ENCODE peak calls at places on chromosomes 5 and 9, in eight cellular contexts. D is endothelial cell of umbilical vein, H is HCT116, P is suprapubic skin, J is heart left ventricle, C is adrenal gland, Q is spleen, N is A549. M is an unnamed sample.

GRCh38 chr5:68464424-68464823 is 248.9 kb downstream of the PIK3R1 start:
- DNase-seq in P (no peak), N (no peak), Q (no peak), J (no peak), H (no peak), D (no peak), C (no peak), M (no peak)

GRCh38 chr9:71609453-71609840 is 158.9 kb downstream of the CEMIP2 start:
- DNase-seq in Q (no peak), D (peak), H (no peak), C (no peak), J (no peak), N (no peak), P (no peak), M (no peak)

GRCh38 chr5:6184481-6184880 is 193.9 kb downstream of the MED10 start:
- DNase-seq in H (no peak), C (no peak), N (no peak), J (no peak), D (no peak), P (no peak), Q (no peak), M (no peak)

GRCh38 chr5:53041071-53041692 is 52.0 kb downstream of the ITGA2 start:
- DNase-seq in C (no peak), Q (no peak), D (peak), P (no peak), J (no peak), N (no peak), H (no peak), M (no peak)

GRCh38 chr9:123196124-123196523 is 72.3 kb downstream of the STRBP start:
- DNase-seq in C (no peak), Q (no peak), P (no peak), J (no peak), D (no peak), N (no peak), H (no peak), M (no peak)

GRCh38 chr9:4585135-4585534 is 77.0 kb upstream of the PLPP6 start:
- DNase-seq in J (no peak), D (no peak), H (no peak), Q (no peak), C (no peak), P (no peak), N (no peak), M (no peak)

GRCh38 chr9:22210936-22211335 is 201.8 kb upstream of the CDKN2B start:
- DNase-seq in N (no peak), J (no peak), H (no peak), P (no peak), C (no peak), Q (no peak), D (no peak), M (no peak)

GRCh38 chr5:122311888-122312669 is at the start of gene SNCAIP:
- DNase-seq in H (no peak), D (peak), Q (peak), J (peak), P (no peak), N (peak), C (peak), M (peak)

GRCh38 chr5:123035320-123035949 is 1.1 kb downstream of the PPIC start:
- DNase-seq in Q (no peak), H (peak), D (peak), P (no peak), N (peak), C (peak), J (peak), M (peak)

GRCh38 chr5:84696651-84697050 is 312.0 kb upstream of the EDIL3 start:
- DNase-seq in C (no peak), P (no peak), J (no peak), D (no peak), H (peak), Q (no peak), N (no peak), M (no peak)

GRCh38 chr9:76766126-76766525 is 1.9 kb downstream of the PCA3 start:
- DNase-seq in C (no peak), P (no peak), J (no peak), N (no peak), D (no peak), Q (no peak), H (no peak), M (no peak)

GRCh38 chr5:14250094-14250777 is 107.1 kb downstream of the TRIO start:
- DNase-seq in J (peak), N (no peak), C (peak), Q (no peak), P (no peak), D (no peak), H (no peak), M (peak)

GRCh38 chr5:172380261-172380991 is 73.9 kb downstream of the SH3PXD2B start:
- DNase-seq in P (no peak), H (no peak), C (no peak), J (no peak), N (no peak), Q (no peak), D (no peak), M (no peak)

GRCh38 chr5:1448511-1449011 is 3.3 kb upstream of the SLC6A3 start:
- DNase-seq in J (no peak), N (no peak), D (no peak), P (peak), C (no peak), H (no peak), Q (no peak), M (no peak)

GRCh38 chr5:31987985-31988710 is 186.0 kb downstream of the GOLPH3 start:
- DNase-seq in N (peak), J (no peak), C (no peak), H (peak), D (no peak), Q (peak), P (peak), M (no peak)

GRCh38 chr9:132412089-132412488 is 2.1 kb downstream of the CFAP77 start:
- DNase-seq in H (peak), C (no peak), J (no peak), P (no peak), N (no peak), D (peak), Q (no peak), M (peak)

GRCh38 chr5:122187426-122187825 is 58.1 kb downstream of the ZNF474 start:
- DNase-seq in D (peak), P (no peak), J (peak), Q (no peak), H (no peak), C (no peak), N (no peak), M (peak)

GRCh38 chr5:176806137-176806536 is 4.2 kb upstream of the UNC5A start:
- DNase-seq in D (peak), C (no peak), H (no peak), N (no peak), J (no peak), P (no peak), Q (no peak), M (no peak)

GRCh38 chr9:99954841-99955240 is 48.4 kb downstream of the STX17 start:
- DNase-seq in J (no peak), Q (no peak), H (no peak), D (no peak), C (no peak), P (no peak), N (no peak), M (no peak)

GRCh38 chr5:53478411-53479044 is 1.9 kb upstream of the FST start:
- DNase-seq in N (peak), H (peak), Q (peak), P (no peak), D (peak), C (peak), J (no peak), M (peak)

GRCh38 chr9:86064220-86064619 is 35.1 kb downstream of the GOLM1 start:
- DNase-seq in H (no peak), P (no peak), C (no peak), J (no peak), N (no peak), D (no peak), Q (no peak), M (no peak)

GRCh38 chr9:123372766-123373446 is 16.9 kb downstream of the CRB2 start:
- DNase-seq in P (no peak), C (no peak), D (no peak), J (no peak), Q (no peak), N (no peak), H (no peak), M (peak)

GRCh38 chr9:90961375-90961774 is 159.8 kb downstream of the SYK start:
- DNase-seq in N (no peak), Q (no peak), P (no peak), H (no peak), C (no peak), D (no peak), J (peak), M (no peak)

GRCh38 chr5:107430077-107430625 is 240.6 kb downstream of the EFNA5 start:
- DNase-seq in P (no peak), H (no peak), J (no peak), N (no peak), D (peak), Q (no peak), C (no peak), M (no peak)

GRCh38 chr9:19660019-19660418 is 128.8 kb downstream of the SLC24A2 start:
- DNase-seq in J (no peak), Q (no peak), N (no peak), H (no peak), D (no peak), P (no peak), C (no peak), M (no peak)

GRCh38 chr5:114325552-114325951 is 36.3 kb upstream of the KCNN2 start:
- DNase-seq in P (no peak), J (no peak), D (peak), N (no peak), H (no peak), Q (no peak), C (no peak), M (no peak)

GRCh38 chr9:117290809-117291208 is 124.0 kb downstream of the ASTN2 start:
- DNase-seq in N (no peak), J (no peak), D (no peak), P (no peak), H (no peak), Q (no peak), C (no peak), M (no peak)

GRCh38 chr9:121618504-121618903 is 32.9 kb upstream of the DAB2IP start:
- DNase-seq in H (no peak), J (no peak), D (no peak), C (no peak), Q (no peak), N (no peak), P (no peak), M (no peak)

GRCh38 chr9:116639251-116639741 is 47.8 kb upstream of the TRIM32 start:
- DNase-seq in Q (no peak), N (no peak), H (no peak), J (no peak), D (no peak), C (no peak), P (no peak), M (no peak)

GRCh38 chr5:149271717-149272558 is at the start of gene AFAP1L1:
- DNase-seq in J (peak), N (peak), D (peak), C (peak), Q (peak), P (peak), H (peak), M (peak)

GRCh38 chr5:156188026-156188425 is 138.9 kb upstream of the SGCD start:
- DNase-seq in Q (no peak), H (no peak), C (no peak), J (peak), D (no peak), P (no peak), N (no peak), M (no peak)

GRCh38 chr9:12604154-12604825 is 88.9 kb upstream of the TYRP1 start:
- DNase-seq in P (no peak), H (no peak), D (no peak), Q (no peak), C (peak), J (no peak), N (no peak), M (peak)

GRCh38 chr5:143359869-143360268 is 43.6 kb downstream of the NR3C1 start:
- DNase-seq in H (no peak), C (no peak), N (no peak), Q (no peak), D (no peak), J (no peak), P (no peak), M (no peak)

GRCh38 chr5:97183100-97183929 is at the start of gene RIOK2:
- DNase-seq in P (peak), H (peak), J (peak), D (peak), Q (peak), N (peak), C (peak), M (peak)
- TF ChIP-seq POLR2A in P (no peak), H (peak), J (peak), D (peak), Q (peak), N (peak), C (peak), M (peak)

GRCh38 chr5:132104561-132104960 is 31.0 kb downstream of the CSF2 start:
- DNase-seq in N (no peak), H (no peak), P (no peak), C (no peak), J (no peak), D (no peak), Q (no peak), M (no peak)

GRCh38 chr5:132103969-132104391 is 30.4 kb downstream of the CSF2 start:
- DNase-seq in D (peak), N (no peak), H (no peak), C (no peak), J (no peak), P (no peak), Q (peak), M (no peak)

GRCh38 chr5:132102101-132102701 is 28.6 kb downstream of the CSF2 start:
- DNase-seq in H (no peak), J (no peak), D (no peak), N (no peak), P (no peak), Q (peak), C (no peak), M (no peak)

GRCh38 chr5:132102944-132103343 is 29.4 kb downstream of the CSF2 start:
- DNase-seq in C (no peak), P (no peak), D (no peak), J (no peak), H (no peak), N (no peak), Q (no peak), M (no peak)

DNA sequence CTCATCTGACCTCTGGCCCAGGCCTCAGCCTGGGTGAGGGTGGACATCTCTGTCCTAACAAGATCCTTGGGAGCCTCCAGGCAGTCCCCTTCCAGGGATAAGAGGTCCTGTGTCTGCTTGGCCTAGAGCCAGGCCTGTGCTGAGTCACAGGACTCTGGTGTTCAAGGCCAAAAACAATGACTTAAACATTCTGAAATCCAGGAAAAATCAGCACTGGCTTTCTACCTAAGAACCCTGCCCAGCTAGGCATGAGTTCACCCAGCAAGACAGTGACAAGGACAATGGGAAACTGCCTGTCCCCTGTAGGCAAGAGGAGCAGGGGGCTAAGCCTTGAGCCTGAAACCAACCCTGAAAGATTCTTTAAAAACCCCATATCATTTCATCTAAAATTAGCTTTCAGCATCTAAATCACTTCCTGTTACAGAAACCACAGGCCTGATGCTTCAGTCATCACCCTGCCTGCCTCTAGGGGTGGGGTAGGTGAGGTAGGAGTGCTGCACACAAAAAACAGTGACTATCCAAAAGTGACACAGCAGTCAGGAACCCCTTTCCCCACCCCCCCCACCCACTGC is 29.9 kb downstream of the CSF2 start:
- DNase-seq in P (no peak), D (peak), H (peak), C (peak), J (peak), Q (peak), N (peak), M (no peak)
- TF ChIP-seq POLR2A in P (no peak), D (no peak), H (no peak), C (no peak), J (no peak), Q (no peak), N (no peak), M (no peak)

GRCh38 chr9:95720496-95720895 is 155.0 kb upstream of the ERCC6L2 start:
- DNase-seq in N (no peak), C (no peak), J (no peak), P (no peak), D (no peak), Q (no peak), H (no peak), M (no peak)

GRCh38 chr9:95718263-95718662 is 157.2 kb upstream of the ERCC6L2 start:
- DNase-seq in Q (no peak), C (no peak), N (no peak), D (no peak), H (no peak), P (no peak), J (no peak), M (no peak)

GRCh38 chr9:95719354-95719753 is 156.1 kb upstream of the ERCC6L2 start:
- DNase-seq in N (no peak), H (no peak), Q (no peak), D (no peak), C (no peak), P (no peak), J (no peak), M (no peak)

GRCh38 chr9:95721132-95721531 is 154.4 kb upstream of the ERCC6L2 start:
- DNase-seq in P (no peak), H (no peak), N (no peak), D (no peak), C (no peak), Q (no peak), J (no peak), M (no peak)

GRCh38 chr9:95715911-95716435 is 159.5 kb upstream of the ERCC6L2 start:
- DNase-seq in C (no peak), N (no peak), H (no peak), J (no peak), D (no peak), Q (no peak), P (no peak), M (no peak)
- TF ChIP-seq POLR2A in C (no peak), N (no peak), H (no peak), J (no peak), D (no peak), Q (no peak), P (no peak), M (no peak)

DNA sequence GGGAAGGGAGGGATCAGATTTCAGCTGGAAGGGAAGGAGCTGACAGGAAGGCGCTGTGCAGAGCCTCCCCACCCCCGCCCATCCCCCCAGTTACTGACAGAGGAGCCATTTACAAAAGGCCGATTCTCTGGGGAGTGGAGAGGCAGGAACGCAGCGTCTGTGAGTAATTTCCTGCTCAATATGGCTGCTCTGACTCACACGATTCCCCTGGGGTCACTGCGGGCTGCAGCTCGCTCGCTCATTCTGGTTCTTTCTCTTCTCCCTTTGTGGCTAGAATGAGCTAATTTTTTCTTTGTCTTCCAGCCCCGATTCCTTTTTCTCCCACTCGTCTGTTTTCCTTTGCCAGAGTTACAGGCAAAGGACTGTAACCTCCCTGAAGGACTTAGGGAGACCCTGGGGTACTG is 28.8 kb downstream of the PTPA start:
- DNase-seq in C (peak), H (peak), Q (peak), N (peak), P (peak), J (peak), D (peak), M (peak)
- TF ChIP-seq POLR2A in C (peak), H (no peak), Q (peak), N (peak), P (no peak), J (peak), D (peak), M (no peak)

GRCh38 chr5:175729829-175730277 is 72.0 kb downstream of the HRH2 start:
- DNase-seq in H (peak), Q (peak), J (peak), C (peak), N (peak), D (peak), P (peak), M (peak)
- TF ChIP-seq POLR2A in H (no peak), Q (no peak), J (no peak), C (no peak), N (no peak), D (no peak), P (no peak), M (no peak)

DNA sequence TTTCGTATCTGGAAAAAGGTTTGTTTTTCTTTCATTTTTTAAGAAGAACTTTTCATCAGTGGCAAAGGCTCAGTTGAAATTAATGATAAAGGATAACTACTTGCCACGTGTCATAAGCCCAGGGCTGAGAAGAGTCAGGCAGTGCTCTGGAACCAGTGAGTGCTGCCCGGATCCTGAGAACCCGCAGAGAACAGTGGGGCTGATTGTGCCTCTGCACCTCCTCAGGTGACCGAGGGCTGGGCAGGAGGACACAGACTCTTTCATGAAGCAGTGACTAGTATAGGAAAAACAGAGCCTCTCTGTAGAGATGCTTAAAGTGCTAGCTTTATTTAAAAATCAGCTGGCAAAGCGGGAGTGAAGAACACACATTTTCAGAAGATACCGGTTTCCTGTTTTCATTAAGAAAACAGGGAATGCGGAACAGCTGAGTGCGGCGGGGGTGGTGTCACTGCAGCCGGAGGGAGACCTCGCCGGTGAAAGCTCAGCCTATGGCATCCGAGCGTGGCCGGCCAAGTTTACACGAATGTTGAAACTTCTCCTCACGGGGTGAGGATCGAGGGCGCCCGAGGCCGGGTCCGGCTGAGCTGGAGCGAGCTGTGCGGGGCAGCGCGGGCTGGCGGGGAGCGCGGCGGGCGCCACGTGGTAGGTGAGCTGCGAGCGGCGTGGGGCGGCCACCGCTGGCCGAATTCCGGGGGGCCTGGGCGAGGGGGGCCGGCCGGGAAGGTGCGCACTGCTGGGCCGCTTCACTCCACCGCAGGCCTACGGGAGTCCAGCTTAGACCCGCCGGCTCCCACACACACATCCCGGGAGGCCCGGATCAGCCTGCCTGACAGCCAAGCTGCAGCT is 134.7 kb upstream of the DMRT1 start:
- DNase-seq in P (peak), D (peak), N (no peak), Q (peak), C (peak), J (peak), H (no peak), M (no peak)
- TF ChIP-seq POLR2A in P (no peak), D (no peak), N (no peak), Q (no peak), C (peak), J (no peak), H (no peak), M (peak)

DNA sequence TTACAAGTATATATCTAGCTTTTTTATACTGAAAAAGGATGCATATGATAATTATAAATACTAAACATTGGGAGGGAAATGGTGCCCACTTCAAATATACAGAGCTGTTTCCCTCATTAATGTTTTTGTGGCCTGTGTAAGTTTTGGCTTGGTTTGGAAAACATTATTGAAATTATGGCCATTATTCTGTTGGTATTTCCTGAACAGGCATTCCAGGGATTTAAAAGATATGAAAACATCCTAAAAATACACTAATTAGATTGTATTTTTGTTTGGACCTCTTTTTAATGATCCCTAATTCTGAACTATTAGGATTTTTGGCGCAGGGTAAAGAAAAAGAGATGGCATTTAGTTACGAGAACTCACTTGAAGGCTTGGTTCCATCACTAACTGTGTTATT is 50.9 kb downstream of the CLINT1 start:
- DNase-seq in H (no peak), D (peak), J (no peak), P (no peak), N (no peak), Q (no peak), C (no peak), M (no peak)
- TF ChIP-seq POLR2A in H (no peak), D (no peak), J (no peak), P (no peak), N (no peak), Q (no peak), C (no peak), M (no peak)

M was measured in erythroblast.